ENCODE peak calls at places on chromosomes 11 and 22, in four cellular contexts. A is DND-41, E is mammary epithelial cell, T is SK-N-SH. L is an unnamed sample.
A peak's percentile ranks its signal among the peaks of the same experiment; 100 is the strongest.

GRCh38 chr11:111460340-111460739 is 51.8 kb downstream of the BTG4 start:
- DNase-seq in A (no peak), E (no peak), T (no peak), L (no peak)

GRCh38 chr11:9214765-9215164 is 50.4 kb downstream of the DENND5A start:
- DNase-seq in A (no peak), E (no peak), T (no peak), L (no peak)

GRCh38 chr22:40463017-40463631 is 92.7 kb downstream of the SGSM3 start:
- DNase-seq in A (peak; percentile 67), E (no peak), T (no peak), L (no peak)

GRCh38 chr11:117409511-117409910 is 81.9 kb downstream of the CEP164 start:
- DNase-seq in A (no peak), E (no peak), T (no peak), L (no peak)

GRCh38 chr11:64903291-64903833 is 13.6 kb downstream of the ATG2A start:
- DNase-seq in A (no peak), E (no peak), T (no peak), L (no peak)

GRCh38 chr11:42972741-42973140 is 339.1 kb upstream of the API5 start:
- DNase-seq in A (no peak), E (no peak), T (no peak), L (no peak)

GRCh38 chr22:33018232-33018864 is 39.8 kb downstream of the SYN3 start:
- DNase-seq in A (peak; percentile 56), E (no peak), T (peak; percentile 80), L (peak; percentile 93)

GRCh38 chr11:108672113-108672512 is 7.2 kb downstream of the DDX10 start:
- DNase-seq in A (no peak), E (no peak), T (no peak), L (no peak)

GRCh38 chr11:107707807-107708206 is 4.0 kb downstream of the SLN start:
- DNase-seq in A (no peak), E (no peak), T (no peak), L (no peak)

GRCh38 chr11:113553905-113554304 is 78.7 kb upstream of the DRD2 start:
- DNase-seq in A (no peak), E (no peak), T (peak; percentile 35), L (no peak)

GRCh38 chr11:122721964-122722266 is 66.4 kb downstream of the UBASH3B start:
- DNase-seq in A (peak; percentile 72), E (peak; percentile 83), T (no peak), L (no peak)

GRCh38 chr11:118895093-118896039 is 11.7 kb downstream of the CXCR5 start:
- DNase-seq in A (peak; percentile 68), E (no peak), T (no peak), L (no peak)

GRCh38 chr11:86103808-86104207 is 34.9 kb upstream of the PICALM start:
- DNase-seq in A (no peak), E (peak; percentile 42), T (no peak), L (no peak)

GRCh38 chr22:20156611-20157415 is 6.0 kb upstream of the CCDC188 start:
- DNase-seq in A (peak; percentile 87), E (peak; percentile 46), T (peak; percentile 90), L (peak; percentile 98)

GRCh38 chr11:2443406-2443805 is 908 bp downstream of the TRPM5 start:
- DNase-seq in A (no peak), E (no peak), T (no peak), L (no peak)

GRCh38 chr11:10382518-10382917 is 72.5 kb upstream of the AMPD3 start:
- DNase-seq in A (no peak), E (no peak), T (no peak), L (peak; percentile 21)

GRCh38 chr22:30423296-30423958 is 2.1 kb upstream of the MTFP1 start:
- DNase-seq in A (peak; percentile 70), E (peak; percentile 80), T (no peak), L (no peak)

GRCh38 chr11:34341096-34341495 is 16.7 kb downstream of the ABTB2 start:
- DNase-seq in A (no peak), E (no peak), T (no peak), L (no peak)

GRCh38 chr11:3375552-3375951 is 3.4 kb downstream of the ZNF195 start:
- DNase-seq in A (no peak), E (peak; percentile 32), T (peak; percentile 76), L (no peak)

GRCh38 chr11:6735306-6735705 is 36.5 kb downstream of the OR2AG2 start:
- DNase-seq in A (peak; percentile 41), E (peak; percentile 9), T (no peak), L (no peak)

GRCh38 chr11:114232400-114233070 is 63.7 kb upstream of the NNMT start:
- DNase-seq in A (no peak), E (no peak), T (no peak), L (no peak)

GRCh38 chr22:20173720-20174119 is 22.9 kb upstream of the CCDC188 start:
- DNase-seq in A (no peak), E (no peak), T (no peak), L (no peak)

GRCh38 chr11:117786099-117786870 is 10.7 kb downstream of the DSCAML1 start:
- DNase-seq in A (no peak), E (peak; percentile 1), T (no peak), L (no peak)

GRCh38 chr11:10657308-10658271 is 36.0 kb downstream of the IRAG1 start:
- DNase-seq in A (no peak), E (peak; percentile 22), T (no peak), L (no peak)

GRCh38 chr22:48307941-48308340 is 1519.7 kb downstream of the BRD1 start:
- DNase-seq in A (no peak), E (no peak), T (no peak), L (no peak)

GRCh38 chr11:18368236-18368635 is 26.1 kb upstream of the LDHA start:
- DNase-seq in A (no peak), E (peak; percentile 58), T (no peak), L (no peak)

GRCh38 chr11:113567867-113568266 is 92.7 kb upstream of the DRD2 start:
- DNase-seq in A (no peak), E (no peak), T (no peak), L (no peak)

GRCh38 chr11:108405706-108406105 is 61.6 kb downstream of the C11orf65 start:
- DNase-seq in A (no peak), E (peak; percentile 2), T (no peak), L (no peak)

GRCh38 chr11:47376543-47377371 is 1.6 kb downstream of the SPI1 start:
- DNase-seq in A (no peak), E (no peak), T (peak; percentile 27), L (no peak)

GRCh38 chr22:29798318-29798717 is 31.1 kb downstream of the UQCR10 start:
- DNase-seq in A (peak; percentile 53), E (no peak), T (no peak), L (no peak)

GRCh38 chr11:80155412-80156017 is 714.7 kb upstream of the TENM4 start:
- DNase-seq in A (no peak), E (peak; percentile 17), T (peak; percentile 24), L (no peak)

GRCh38 chr22:35510481-35510934 is 30.1 kb upstream of the RASD2 start:
- DNase-seq in A (no peak), E (no peak), T (no peak), L (no peak)

GRCh38 chr11:62601364-62602140 is at the start of gene MTA2:
- DNase-seq in A (peak; percentile 100), E (peak; percentile 99), T (peak; percentile 97), L (peak; percentile 100)
- H4K20me1 ChIP-seq in A (peaks cover 29% of the 10 kb centered on the region), E (no peaks in the 10 kb centered on the region), T (no peaks in the 10 kb centered on the region), L (peaks cover 7% of the 10 kb centered on the region)

DNA sequence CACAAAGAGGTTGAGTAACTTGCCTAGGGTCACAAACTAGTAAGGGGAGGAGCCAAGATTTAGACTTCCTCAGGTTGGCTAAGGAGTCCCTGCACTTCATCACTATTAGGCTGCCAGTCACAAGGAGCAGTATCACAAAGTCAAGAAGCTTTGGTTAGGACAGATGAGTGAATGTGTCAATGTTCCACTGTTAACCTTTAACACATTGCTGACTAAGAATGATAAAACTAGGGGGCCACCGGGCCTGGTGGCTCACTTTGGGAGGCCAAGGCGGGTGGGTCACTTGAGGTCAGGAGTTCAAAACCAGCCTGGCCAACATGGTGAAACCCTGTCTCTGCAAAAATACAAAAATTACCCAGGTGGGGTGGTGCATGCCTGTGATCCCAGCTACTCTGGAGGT is 32.0 kb downstream of the TMEM123 start:
- DNase-seq in A (no peak), E (no peak), T (no peak), L (no peak)
- H4K20me1 ChIP-seq in A (peaks cover 63% of the 10 kb centered on the region), E (no peaks in the 10 kb centered on the region), T (no peaks in the 10 kb centered on the region), L (no peaks in the 10 kb centered on the region)

GRCh38 chr22:21727768-21728167 is 7.8 kb downstream of the YPEL1 start:
- DNase-seq in A (no peak), E (no peak), T (no peak), L (no peak)

GRCh38 chr22:21730535-21731308 is 4.9 kb downstream of the YPEL1 start:
- DNase-seq in A (no peak), E (no peak), T (no peak), L (no peak)

GRCh38 chr22:21728270-21728669 is 7.3 kb downstream of the YPEL1 start:
- DNase-seq in A (no peak), E (no peak), T (no peak), L (no peak)

GRCh38 chr22:21734540-21735197 is 925 bp downstream of the YPEL1 start:
- DNase-seq in A (peak; percentile 27), E (no peak), T (no peak), L (no peak)

GRCh38 chr22:21731503-21731902 is 4.1 kb downstream of the YPEL1 start:
- DNase-seq in A (no peak), E (no peak), T (no peak), L (no peak)
- H4K20me1 ChIP-seq in A (peaks cover 29% of the 10 kb centered on the region), E (no peaks in the 10 kb centered on the region), T (no peaks in the 10 kb centered on the region), L (peaks cover 7% of the 10 kb centered on the region)

GRCh38 chr11:19786644-19787043 is 74.0 kb downstream of the NAV2 start:
- DNase-seq in A (no peak), E (no peak), T (no peak), L (no peak)

GRCh38 chr11:19781351-19781750 is 68.7 kb downstream of the NAV2 start:
- DNase-seq in A (no peak), E (no peak), T (no peak), L (no peak)

GRCh38 chr11:19788435-19788834 is 75.8 kb downstream of the NAV2 start:
- DNase-seq in A (no peak), E (no peak), T (no peak), L (no peak)

GRCh38 chr11:19789245-19789644 is 76.6 kb downstream of the NAV2 start:
- DNase-seq in A (no peak), E (no peak), T (no peak), L (no peak)

GRCh38 chr11:19785265-19785664 is 72.6 kb downstream of the NAV2 start:
- DNase-seq in A (no peak), E (no peak), T (no peak), L (no peak)
- H4K20me1 ChIP-seq in A (no peaks in the 10 kb centered on the region), E (no peaks in the 10 kb centered on the region), T (peaks cover 97% of the 10 kb centered on the region), L (peaks cover 15% of the 10 kb centered on the region)